ENCODE peak calls at places on chromosomes 16 and 17, in eight cellular contexts. One of them, this sample, is unnamed.

GRCh38 chr17:81057079-81057730 is 22.3 kb downstream of the BAIAP2 start:
- DNase-seq in tibial artery: peak; percentile 55
- DNase-seq in HFFc6: peak; percentile 8
- DNase-seq in GM13976: no peak
- DNase-seq in cardiac fibroblast: peak; percentile 51
- DNase-seq in A549: peak; percentile 45
- DNase-seq in WTC11: no peak
- DNase-seq in RWPE1: peak; percentile 94
- DNase-seq in this sample: no peak

GRCh38 chr17:38705803-38706624 is 941 bp downstream of the MLLT6 start:
- DNase-seq in tibial artery: peak; percentile 73
- DNase-seq in HFFc6: no peak
- DNase-seq in GM13976: no peak
- DNase-seq in cardiac fibroblast: peak; percentile 41
- DNase-seq in A549: peak; percentile 70
- DNase-seq in WTC11: peak; percentile 63
- DNase-seq in RWPE1: peak; percentile 59
- DNase-seq in this sample: peak; percentile 44

GRCh38 chr16:85606920-85607319 is 6.2 kb upstream of the GSE1 start:
- DNase-seq in tibial artery: no peak
- DNase-seq in HFFc6: no peak
- DNase-seq in GM13976: no peak
- DNase-seq in cardiac fibroblast: no peak
- DNase-seq in A549: no peak
- DNase-seq in WTC11: no peak
- DNase-seq in RWPE1: no peak
- DNase-seq in this sample: no peak

GRCh38 chr17:73797594-73798110 is 153.4 kb upstream of the SDK2 start:
- DNase-seq in tibial artery: no peak
- DNase-seq in HFFc6: no peak
- DNase-seq in GM13976: no peak
- DNase-seq in cardiac fibroblast: no peak
- DNase-seq in A549: peak; percentile 49
- DNase-seq in WTC11: no peak
- DNase-seq in RWPE1: no peak
- DNase-seq in this sample: no peak

GRCh38 chr17:75118307-75118706 is 8.5 kb downstream of the ARMC7 start:
- DNase-seq in tibial artery: no peak
- DNase-seq in HFFc6: no peak
- DNase-seq in GM13976: no peak
- DNase-seq in cardiac fibroblast: no peak
- DNase-seq in A549: no peak
- DNase-seq in WTC11: no peak
- DNase-seq in RWPE1: no peak
- DNase-seq in this sample: no peak

GRCh38 chr17:7562208-7562605 is 488 bp downstream of the SENP3 start:
- DNase-seq in tibial artery: no peak
- DNase-seq in HFFc6: no peak
- DNase-seq in GM13976: no peak
- DNase-seq in cardiac fibroblast: no peak
- DNase-seq in A549: no peak
- DNase-seq in WTC11: no peak
- DNase-seq in RWPE1: no peak
- DNase-seq in this sample: peak; percentile 41

GRCh38 chr17:77418609-77419008 is 277.8 kb downstream of the SEC14L1 start:
- DNase-seq in tibial artery: no peak
- DNase-seq in HFFc6: no peak
- DNase-seq in GM13976: no peak
- DNase-seq in cardiac fibroblast: no peak
- DNase-seq in A549: no peak
- DNase-seq in WTC11: no peak
- DNase-seq in RWPE1: no peak
- DNase-seq in this sample: no peak

GRCh38 chr17:79714129-79714528 is 16.6 kb upstream of the ENPP7 start:
- DNase-seq in tibial artery: no peak
- DNase-seq in HFFc6: no peak
- DNase-seq in GM13976: no peak
- DNase-seq in cardiac fibroblast: no peak
- DNase-seq in A549: no peak
- DNase-seq in WTC11: no peak
- DNase-seq in RWPE1: no peak
- DNase-seq in this sample: no peak

DNA sequence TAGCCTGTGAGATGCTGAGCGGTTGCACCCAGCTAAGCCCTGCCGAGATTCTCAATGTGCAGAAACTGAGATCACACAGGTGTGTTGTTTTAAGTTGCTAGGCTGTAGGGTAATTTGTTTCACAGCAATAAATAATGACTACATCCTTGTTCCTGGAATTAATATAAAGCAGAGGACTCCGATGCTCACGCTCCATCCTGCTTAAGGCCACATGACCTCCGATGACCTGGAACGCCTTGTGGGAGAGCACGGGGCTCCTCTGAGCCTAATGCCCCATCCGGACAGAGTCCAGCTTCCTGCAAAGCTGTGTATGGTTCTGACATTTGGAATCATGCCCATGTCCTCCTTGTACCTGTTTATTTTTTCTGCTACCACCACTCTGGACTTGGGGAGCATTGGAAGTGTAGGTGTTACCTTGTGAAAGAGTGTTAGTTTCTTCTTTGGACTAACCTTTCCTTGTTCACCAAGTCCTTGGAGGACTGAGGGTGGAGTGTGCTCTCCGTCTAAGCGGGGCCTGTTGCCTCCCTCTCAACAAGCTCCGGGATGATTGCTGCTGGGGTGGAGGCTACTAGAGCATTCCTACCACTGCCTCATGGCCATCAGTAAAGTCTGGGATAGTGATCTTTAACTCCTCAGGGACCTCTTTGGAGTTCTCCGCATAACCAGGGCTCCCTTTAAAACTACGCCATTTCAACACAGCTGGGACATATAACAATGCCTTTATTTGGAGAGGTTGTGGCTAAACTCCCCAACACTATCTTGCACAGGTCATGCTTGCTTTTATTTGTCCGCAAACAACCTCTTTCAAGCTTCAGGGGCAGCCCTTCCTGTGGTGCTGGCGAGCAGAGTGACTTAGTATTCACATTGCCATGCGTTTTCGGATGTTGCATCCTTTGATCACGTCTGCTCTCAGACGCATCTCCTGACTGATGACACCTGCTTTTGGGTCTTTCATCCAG is 125.4 kb downstream of the IRX3 start:
- DNase-seq in tibial artery: no peak
- DNase-seq in HFFc6: no peak
- DNase-seq in GM13976: no peak
- DNase-seq in cardiac fibroblast: no peak
- DNase-seq in A549: no peak
- DNase-seq in WTC11: no peak
- DNase-seq in RWPE1: no peak
- DNase-seq in this sample: no peak
- TF ChIP-seq CTCF in tibial artery: no peak
- TF ChIP-seq CTCF in HFFc6: no peak
- TF ChIP-seq CTCF in GM13976: no peak
- TF ChIP-seq CTCF in cardiac fibroblast: no peak
- TF ChIP-seq CTCF in A549: no peak
- TF ChIP-seq CTCF in WTC11: no peak
- TF ChIP-seq CTCF in RWPE1: no peak
- TF ChIP-seq CTCF in this sample: no peak

GRCh38 chr17:82315703-82316358 is 1.6 kb downstream of the CD7 start:
- DNase-seq in tibial artery: no peak
- DNase-seq in HFFc6: no peak
- DNase-seq in GM13976: no peak
- DNase-seq in cardiac fibroblast: no peak
- DNase-seq in A549: no peak
- DNase-seq in WTC11: no peak
- DNase-seq in RWPE1: no peak
- DNase-seq in this sample: peak; percentile 66
- TF ChIP-seq CTCF in tibial artery: no peak
- TF ChIP-seq CTCF in HFFc6: no peak
- TF ChIP-seq CTCF in GM13976: no peak
- TF ChIP-seq CTCF in cardiac fibroblast: no peak
- TF ChIP-seq CTCF in A549: no peak
- TF ChIP-seq CTCF in WTC11: no peak
- TF ChIP-seq CTCF in RWPE1: no peak
- TF ChIP-seq CTCF in this sample: no peak

GRCh38 chr16:54062361-54063346 is 223.9 kb downstream of the IRX3 start:
- DNase-seq in tibial artery: no peak
- DNase-seq in HFFc6: no peak
- DNase-seq in GM13976: no peak
- DNase-seq in cardiac fibroblast: peak; percentile 52
- DNase-seq in A549: no peak
- DNase-seq in WTC11: no peak
- DNase-seq in RWPE1: no peak
- DNase-seq in this sample: no peak
- TF ChIP-seq CTCF in tibial artery: no peak
- TF ChIP-seq CTCF in HFFc6: no peak
- TF ChIP-seq CTCF in GM13976: no peak
- TF ChIP-seq CTCF in cardiac fibroblast: peak; percentile 25
- TF ChIP-seq CTCF in A549: no peak
- TF ChIP-seq CTCF in WTC11: no peak
- TF ChIP-seq CTCF in RWPE1: no peak
- TF ChIP-seq CTCF in this sample: no peak

GRCh38 chr16:89066746-89067145 is 26.9 kb upstream of the ACSF3 start:
- DNase-seq in tibial artery: no peak
- DNase-seq in HFFc6: no peak
- DNase-seq in GM13976: no peak
- DNase-seq in cardiac fibroblast: no peak
- DNase-seq in A549: no peak
- DNase-seq in WTC11: no peak
- DNase-seq in RWPE1: no peak
- DNase-seq in this sample: no peak

GRCh38 chr16:89063768-89064320 is 29.8 kb upstream of the ACSF3 start:
- DNase-seq in tibial artery: no peak
- DNase-seq in HFFc6: no peak
- DNase-seq in GM13976: no peak
- DNase-seq in cardiac fibroblast: no peak
- DNase-seq in A549: no peak
- DNase-seq in WTC11: no peak
- DNase-seq in RWPE1: no peak
- DNase-seq in this sample: no peak

GRCh38 chr16:89062389-89063345 is 31.0 kb upstream of the ACSF3 start:
- DNase-seq in tibial artery: no peak
- DNase-seq in HFFc6: no peak
- DNase-seq in GM13976: no peak
- DNase-seq in cardiac fibroblast: no peak
- DNase-seq in A549: no peak
- DNase-seq in WTC11: no peak
- DNase-seq in RWPE1: no peak
- DNase-seq in this sample: no peak

GRCh38 chr16:89065445-89065795 is 28.2 kb upstream of the ACSF3 start:
- DNase-seq in tibial artery: no peak
- DNase-seq in HFFc6: no peak
- DNase-seq in GM13976: no peak
- DNase-seq in cardiac fibroblast: no peak
- DNase-seq in A549: no peak
- DNase-seq in WTC11: no peak
- DNase-seq in RWPE1: no peak
- DNase-seq in this sample: no peak

DNA sequence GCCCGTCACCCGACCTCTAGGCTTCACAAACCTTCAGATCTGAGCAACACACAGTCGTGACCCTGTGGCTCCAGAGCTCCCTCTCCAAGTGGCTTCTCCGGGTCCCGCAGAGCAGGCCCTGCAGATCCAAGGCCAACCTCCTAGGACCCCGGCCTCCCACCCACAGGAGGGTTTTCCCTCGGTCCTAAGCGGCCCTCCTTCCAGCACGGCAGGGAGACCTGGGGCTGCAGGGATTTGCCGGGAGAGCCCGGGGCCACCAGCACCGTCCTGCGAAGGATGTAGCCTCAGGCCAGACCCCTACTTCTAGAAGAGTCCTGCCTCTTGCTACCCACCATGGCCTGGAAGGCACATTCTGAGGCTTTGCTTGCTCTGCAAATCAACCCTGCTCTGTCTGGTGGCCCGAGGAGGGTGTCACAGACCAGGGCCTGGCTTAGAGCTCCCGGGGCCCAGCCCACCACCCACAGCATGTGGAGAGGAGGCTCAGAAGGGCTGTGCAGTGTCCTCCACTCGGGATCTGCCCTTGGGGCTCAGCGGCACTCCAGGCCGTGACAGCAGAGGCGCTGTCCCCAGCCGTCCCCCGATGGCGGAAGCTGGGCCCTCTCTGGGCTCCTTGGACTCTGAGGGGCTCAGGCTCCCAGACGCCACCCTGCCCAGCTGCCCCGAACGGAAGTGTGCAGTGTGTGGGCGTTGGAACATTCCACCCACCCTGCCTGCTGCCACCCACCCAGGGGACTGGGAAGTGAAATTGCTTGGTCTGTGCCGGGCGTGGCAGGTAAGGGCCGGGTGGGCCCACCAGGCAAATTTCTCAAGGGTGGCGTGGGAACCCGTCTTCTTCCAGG is 28.8 kb upstream of the ACSF3 start:
- DNase-seq in tibial artery: no peak
- DNase-seq in HFFc6: no peak
- DNase-seq in GM13976: peak; percentile 63
- DNase-seq in cardiac fibroblast: no peak
- DNase-seq in A549: no peak
- DNase-seq in WTC11: no peak
- DNase-seq in RWPE1: no peak
- DNase-seq in this sample: no peak
- TF ChIP-seq CTCF in tibial artery: no peak
- TF ChIP-seq CTCF in HFFc6: no peak
- TF ChIP-seq CTCF in GM13976: no peak
- TF ChIP-seq CTCF in cardiac fibroblast: no peak
- TF ChIP-seq CTCF in A549: no peak
- TF ChIP-seq CTCF in WTC11: no peak
- TF ChIP-seq CTCF in RWPE1: no peak
- TF ChIP-seq CTCF in this sample: no peak

GRCh38 chr16:77223184-77223583 is 24.0 kb downstream of the SYCE1L start:
- DNase-seq in tibial artery: no peak
- DNase-seq in HFFc6: no peak
- DNase-seq in GM13976: peak; percentile 35
- DNase-seq in cardiac fibroblast: no peak
- DNase-seq in A549: no peak
- DNase-seq in WTC11: peak; percentile 65
- DNase-seq in RWPE1: no peak
- DNase-seq in this sample: peak; percentile 48
- TF ChIP-seq CTCF in tibial artery: no peak
- TF ChIP-seq CTCF in HFFc6: peak; percentile 51
- TF ChIP-seq CTCF in GM13976: peak; percentile 30
- TF ChIP-seq CTCF in cardiac fibroblast: peak; percentile 39
- TF ChIP-seq CTCF in A549: peak; percentile 24
- TF ChIP-seq CTCF in WTC11: peak; percentile 42
- TF ChIP-seq CTCF in RWPE1: no peak
- TF ChIP-seq CTCF in this sample: peak; percentile 63

This sample was measured in activated CD8-positive, alpha-beta T cell treated with anti-CD3 and anti-CD28 coated beads for 36 hours.